ENCODE peak calls at places on chromosome 22, in four cellular contexts. One of them, this sample, is unnamed.

GRCh38 chr22:42064629-42065028 is 6.0 kb downstream of the NAGA start:
- DNase-seq in CD4-positive, CD25-positive, alpha-beta regulatory T cell: no peak
- DNase-seq in upper lobe of right lung: no peak
- DNase-seq in sigmoid colon: no peak
- DNase-seq in this sample: no peak

GRCh38 chr22:19870153-19871022 is 15.7 kb upstream of the GNB1L start:
- DNase-seq in CD4-positive, CD25-positive, alpha-beta regulatory T cell: no peak
- DNase-seq in upper lobe of right lung: peak
- DNase-seq in sigmoid colon: peak
- DNase-seq in this sample: no peak

GRCh38 chr22:44312766-44313165 is at the start of gene SHISAL1:
- DNase-seq in CD4-positive, CD25-positive, alpha-beta regulatory T cell: no peak
- DNase-seq in upper lobe of right lung: no peak
- DNase-seq in sigmoid colon: no peak
- DNase-seq in this sample: no peak

GRCh38 chr22:25048659-25049657 is 96.4 kb downstream of the KIAA1671 start:
- DNase-seq in CD4-positive, CD25-positive, alpha-beta regulatory T cell: peak
- DNase-seq in upper lobe of right lung: peak
- DNase-seq in sigmoid colon: no peak
- DNase-seq in this sample: peak

GRCh38 chr22:23823331-23823791 is 15.4 kb downstream of the DERL3 start:
- DNase-seq in CD4-positive, CD25-positive, alpha-beta regulatory T cell: no peak
- DNase-seq in upper lobe of right lung: no peak
- DNase-seq in sigmoid colon: peak
- DNase-seq in this sample: no peak

GRCh38 chr22:45516923-45517675 is 14.4 kb downstream of the FBLN1 start:
- DNase-seq in CD4-positive, CD25-positive, alpha-beta regulatory T cell: no peak
- DNase-seq in upper lobe of right lung: no peak
- DNase-seq in sigmoid colon: no peak
- DNase-seq in this sample: no peak

GRCh38 chr22:20807315-20807752 is 33.4 kb downstream of the SERPIND1 start:
- DNase-seq in CD4-positive, CD25-positive, alpha-beta regulatory T cell: no peak
- DNase-seq in upper lobe of right lung: no peak
- DNase-seq in sigmoid colon: no peak
- DNase-seq in this sample: peak

GRCh38 chr22:41481131-41481830 is 12.4 kb downstream of the ACO2 start:
- DNase-seq in CD4-positive, CD25-positive, alpha-beta regulatory T cell: no peak
- DNase-seq in upper lobe of right lung: no peak
- DNase-seq in sigmoid colon: no peak
- DNase-seq in this sample: no peak

GRCh38 chr22:34105461-34106062 is 185.3 kb upstream of the LARGE1 start:
- DNase-seq in CD4-positive, CD25-positive, alpha-beta regulatory T cell: no peak
- DNase-seq in upper lobe of right lung: peak
- DNase-seq in sigmoid colon: peak
- DNase-seq in this sample: peak

GRCh38 chr22:47419239-47419638 is 656.8 kb downstream of the TBC1D22A start:
- DNase-seq in CD4-positive, CD25-positive, alpha-beta regulatory T cell: no peak
- DNase-seq in upper lobe of right lung: no peak
- DNase-seq in sigmoid colon: no peak
- DNase-seq in this sample: no peak

GRCh38 chr22:37428649-37429586 is 1.6 kb upstream of the ELFN2 start:
- DNase-seq in CD4-positive, CD25-positive, alpha-beta regulatory T cell: peak
- DNase-seq in upper lobe of right lung: no peak
- DNase-seq in sigmoid colon: no peak
- DNase-seq in this sample: no peak

GRCh38 chr22:18118345-18118915 is 7.8 kb downstream of the TUBA8 start:
- DNase-seq in CD4-positive, CD25-positive, alpha-beta regulatory T cell: no peak
- DNase-seq in upper lobe of right lung: peak
- DNase-seq in sigmoid colon: no peak
- DNase-seq in this sample: no peak

GRCh38 chr22:48754611-48755331 is 1072.9 kb downstream of the BRD1 start:
- DNase-seq in CD4-positive, CD25-positive, alpha-beta regulatory T cell: no peak
- DNase-seq in upper lobe of right lung: no peak
- DNase-seq in sigmoid colon: peak
- DNase-seq in this sample: no peak

GRCh38 chr22:24416095-24416494 is 11.3 kb upstream of the ADORA2A start:
- DNase-seq in CD4-positive, CD25-positive, alpha-beta regulatory T cell: no peak
- DNase-seq in upper lobe of right lung: no peak
- DNase-seq in sigmoid colon: peak
- DNase-seq in this sample: no peak

GRCh38 chr22:31248138-31248745 is 36.1 kb downstream of the LIMK2 start:
- DNase-seq in CD4-positive, CD25-positive, alpha-beta regulatory T cell: peak
- DNase-seq in upper lobe of right lung: peak
- DNase-seq in sigmoid colon: peak
- DNase-seq in this sample: peak

GRCh38 chr22:20966883-20967696 is at the start of gene AIFM3:
- DNase-seq in CD4-positive, CD25-positive, alpha-beta regulatory T cell: no peak
- DNase-seq in upper lobe of right lung: no peak
- DNase-seq in sigmoid colon: no peak
- DNase-seq in this sample: no peak

GRCh38 chr22:25193548-25193947 is 6.1 kb upstream of the CRYBB3 start:
- DNase-seq in CD4-positive, CD25-positive, alpha-beta regulatory T cell: no peak
- DNase-seq in upper lobe of right lung: peak
- DNase-seq in sigmoid colon: no peak
- DNase-seq in this sample: no peak

GRCh38 chr22:44668190-44668885 is 33.7 kb upstream of the PRR5 start:
- DNase-seq in CD4-positive, CD25-positive, alpha-beta regulatory T cell: peak
- DNase-seq in upper lobe of right lung: no peak
- DNase-seq in sigmoid colon: peak
- DNase-seq in this sample: no peak

GRCh38 chr22:41910599-41911291 is 4.1 kb downstream of the SHISA8 start:
- DNase-seq in CD4-positive, CD25-positive, alpha-beta regulatory T cell: no peak
- DNase-seq in upper lobe of right lung: no peak
- DNase-seq in sigmoid colon: no peak
- DNase-seq in this sample: peak

GRCh38 chr22:45502215-45503070 is at the start of gene FBLN1:
- DNase-seq in CD4-positive, CD25-positive, alpha-beta regulatory T cell: no peak
- DNase-seq in upper lobe of right lung: no peak
- DNase-seq in sigmoid colon: no peak
- DNase-seq in this sample: no peak

GRCh38 chr22:25169278-25170031 is 30.2 kb upstream of the CRYBB3 start:
- DNase-seq in CD4-positive, CD25-positive, alpha-beta regulatory T cell: no peak
- DNase-seq in upper lobe of right lung: peak
- DNase-seq in sigmoid colon: peak
- DNase-seq in this sample: no peak

GRCh38 chr22:20203142-20204099 is 52.6 kb upstream of the CCDC188 start:
- DNase-seq in CD4-positive, CD25-positive, alpha-beta regulatory T cell: no peak
- DNase-seq in upper lobe of right lung: peak
- DNase-seq in sigmoid colon: no peak
- DNase-seq in this sample: no peak

GRCh38 chr22:20380486-20380885 is 13.5 kb upstream of the ZNF74 start:
- DNase-seq in CD4-positive, CD25-positive, alpha-beta regulatory T cell: no peak
- DNase-seq in upper lobe of right lung: no peak
- DNase-seq in sigmoid colon: no peak
- DNase-seq in this sample: no peak

GRCh38 chr22:41021655-41022454 is 70.5 kb upstream of the EP300 start:
- DNase-seq in CD4-positive, CD25-positive, alpha-beta regulatory T cell: peak
- DNase-seq in upper lobe of right lung: peak
- DNase-seq in sigmoid colon: peak
- DNase-seq in this sample: no peak

GRCh38 chr22:46121523-46122287 is 28.6 kb upstream of the PPARA start:
- DNase-seq in CD4-positive, CD25-positive, alpha-beta regulatory T cell: no peak
- DNase-seq in upper lobe of right lung: no peak
- DNase-seq in sigmoid colon: no peak
- DNase-seq in this sample: no peak

GRCh38 chr22:22460635-22461034 is 47.9 kb downstream of the ZNF280B start:
- DNase-seq in CD4-positive, CD25-positive, alpha-beta regulatory T cell: no peak
- DNase-seq in upper lobe of right lung: no peak
- DNase-seq in sigmoid colon: no peak
- DNase-seq in this sample: no peak

GRCh38 chr22:17159504-17159951 is 451 bp upstream of the HDHD5 start:
- DNase-seq in CD4-positive, CD25-positive, alpha-beta regulatory T cell: peak
- DNase-seq in upper lobe of right lung: peak
- DNase-seq in sigmoid colon: peak
- DNase-seq in this sample: peak

GRCh38 chr22:31272522-31273446 is 19.5 kb downstream of the PIK3IP1 start:
- DNase-seq in CD4-positive, CD25-positive, alpha-beta regulatory T cell: peak
- DNase-seq in upper lobe of right lung: no peak
- DNase-seq in sigmoid colon: peak
- DNase-seq in this sample: peak

GRCh38 chr22:41405588-41405987 is 23.8 kb downstream of the TEF start:
- DNase-seq in CD4-positive, CD25-positive, alpha-beta regulatory T cell: no peak
- DNase-seq in upper lobe of right lung: no peak
- DNase-seq in sigmoid colon: no peak
- DNase-seq in this sample: no peak

GRCh38 chr22:40498454-40499186 is 128.2 kb downstream of the SGSM3 start:
- DNase-seq in CD4-positive, CD25-positive, alpha-beta regulatory T cell: no peak
- DNase-seq in upper lobe of right lung: no peak
- DNase-seq in sigmoid colon: no peak
- DNase-seq in this sample: no peak

GRCh38 chr22:24506802-24507438 is 11.8 kb downstream of the UPB1 start:
- DNase-seq in CD4-positive, CD25-positive, alpha-beta regulatory T cell: no peak
- DNase-seq in upper lobe of right lung: no peak
- DNase-seq in sigmoid colon: no peak
- DNase-seq in this sample: no peak

GRCh38 chr22:42313804-42314581 is 43.5 kb upstream of the TCF20 start:
- DNase-seq in CD4-positive, CD25-positive, alpha-beta regulatory T cell: peak
- DNase-seq in upper lobe of right lung: no peak
- DNase-seq in sigmoid colon: peak
- DNase-seq in this sample: no peak

GRCh38 chr22:23219787-23220484 is 39.6 kb downstream of the BCR start:
- DNase-seq in CD4-positive, CD25-positive, alpha-beta regulatory T cell: no peak
- DNase-seq in upper lobe of right lung: peak
- DNase-seq in sigmoid colon: no peak
- DNase-seq in this sample: no peak

GRCh38 chr22:17781319-17782031 is 7.2 kb upstream of the BID start:
- DNase-seq in CD4-positive, CD25-positive, alpha-beta regulatory T cell: no peak
- DNase-seq in upper lobe of right lung: no peak
- DNase-seq in sigmoid colon: no peak
- DNase-seq in this sample: no peak

GRCh38 chr22:43183496-43184263 is 3.3 kb downstream of the TTLL12 start:
- DNase-seq in CD4-positive, CD25-positive, alpha-beta regulatory T cell: no peak
- DNase-seq in upper lobe of right lung: peak
- DNase-seq in sigmoid colon: no peak
- DNase-seq in this sample: no peak

GRCh38 chr22:27650572-27650971 is 151.0 kb downstream of the MN1 start:
- DNase-seq in CD4-positive, CD25-positive, alpha-beta regulatory T cell: no peak
- DNase-seq in upper lobe of right lung: no peak
- DNase-seq in sigmoid colon: no peak
- DNase-seq in this sample: peak

GRCh38 chr22:27654536-27655445 is 146.8 kb downstream of the MN1 start:
- DNase-seq in CD4-positive, CD25-positive, alpha-beta regulatory T cell: no peak
- DNase-seq in upper lobe of right lung: no peak
- DNase-seq in sigmoid colon: no peak
- DNase-seq in this sample: no peak

GRCh38 chr22:27650985-27651384 is 150.6 kb downstream of the MN1 start:
- DNase-seq in CD4-positive, CD25-positive, alpha-beta regulatory T cell: no peak
- DNase-seq in upper lobe of right lung: no peak
- DNase-seq in sigmoid colon: no peak
- DNase-seq in this sample: no peak

GRCh38 chr22:27648853-27649252 is 152.7 kb downstream of the MN1 start:
- DNase-seq in CD4-positive, CD25-positive, alpha-beta regulatory T cell: no peak
- DNase-seq in upper lobe of right lung: no peak
- DNase-seq in sigmoid colon: no peak
- DNase-seq in this sample: no peak

GRCh38 chr22:27651486-27651885 is 150.1 kb downstream of the MN1 start:
- DNase-seq in CD4-positive, CD25-positive, alpha-beta regulatory T cell: no peak
- DNase-seq in upper lobe of right lung: no peak
- DNase-seq in sigmoid colon: no peak
- DNase-seq in this sample: no peak
- H3K27ac ChIP-seq in CD4-positive, CD25-positive, alpha-beta regulatory T cell: no peak
- H3K27ac ChIP-seq in upper lobe of right lung: no peak
- H3K27ac ChIP-seq in sigmoid colon: no peak
- H3K27ac ChIP-seq in this sample: no peak

DNA sequence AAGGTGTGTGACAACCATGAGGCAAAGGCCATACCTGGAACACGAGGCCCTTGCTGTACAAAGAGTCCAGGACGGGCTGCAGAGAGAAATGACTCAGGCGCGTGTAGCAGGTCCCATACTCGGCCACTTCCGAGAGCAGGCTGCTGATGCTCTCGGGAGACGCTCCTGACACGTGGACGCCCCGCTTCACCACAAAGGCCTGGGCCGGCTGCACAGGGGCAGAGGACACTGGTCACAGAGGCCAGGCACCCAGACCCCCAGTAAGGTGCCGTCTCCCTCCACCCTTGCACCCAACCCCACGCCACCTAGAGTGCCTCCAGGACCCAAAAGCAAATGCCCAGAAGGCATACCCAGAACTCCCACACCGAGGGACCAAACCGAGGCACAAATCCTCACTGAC is 15.5 kb downstream of the TUBGCP6 start:
- DNase-seq in CD4-positive, CD25-positive, alpha-beta regulatory T cell: no peak
- DNase-seq in upper lobe of right lung: no peak
- DNase-seq in sigmoid colon: peak
- DNase-seq in this sample: no peak
- H3K4me3 ChIP-seq in CD4-positive, CD25-positive, alpha-beta regulatory T cell: no peak
- H3K4me3 ChIP-seq in upper lobe of right lung: no peak
- H3K4me3 ChIP-seq in sigmoid colon: no peak
- H3K4me3 ChIP-seq in this sample: no peak

GRCh38 chr22:30041475-30041874 is 38.8 kb upstream of the HORMAD2 start:
- DNase-seq in CD4-positive, CD25-positive, alpha-beta regulatory T cell: no peak
- DNase-seq in upper lobe of right lung: no peak
- DNase-seq in sigmoid colon: no peak
- DNase-seq in this sample: no peak

GRCh38 chr22:30036656-30037055 is 43.6 kb upstream of the HORMAD2 start:
- DNase-seq in CD4-positive, CD25-positive, alpha-beta regulatory T cell: no peak
- DNase-seq in upper lobe of right lung: no peak
- DNase-seq in sigmoid colon: no peak
- DNase-seq in this sample: no peak

GRCh38 chr22:30040499-30041055 is 39.7 kb upstream of the HORMAD2 start:
- DNase-seq in CD4-positive, CD25-positive, alpha-beta regulatory T cell: no peak
- DNase-seq in upper lobe of right lung: no peak
- DNase-seq in sigmoid colon: peak
- DNase-seq in this sample: no peak

GRCh38 chr22:30041881-30042280 is 38.4 kb upstream of the HORMAD2 start:
- DNase-seq in CD4-positive, CD25-positive, alpha-beta regulatory T cell: no peak
- DNase-seq in upper lobe of right lung: no peak
- DNase-seq in sigmoid colon: peak
- DNase-seq in this sample: no peak

GRCh38 chr22:30038219-30038618 is 42.0 kb upstream of the HORMAD2 start:
- DNase-seq in CD4-positive, CD25-positive, alpha-beta regulatory T cell: no peak
- DNase-seq in upper lobe of right lung: no peak
- DNase-seq in sigmoid colon: no peak
- DNase-seq in this sample: no peak
- H3K27ac ChIP-seq in CD4-positive, CD25-positive, alpha-beta regulatory T cell: no peak
- H3K27ac ChIP-seq in upper lobe of right lung: no peak
- H3K27ac ChIP-seq in sigmoid colon: no peak
- H3K27ac ChIP-seq in this sample: no peak

GRCh38 chr22:38753894-38754246 is 1.9 kb downstream of the SUN2 start:
- DNase-seq in CD4-positive, CD25-positive, alpha-beta regulatory T cell: no peak
- DNase-seq in upper lobe of right lung: no peak
- DNase-seq in sigmoid colon: no peak
- DNase-seq in this sample: no peak
- H3K4me3 ChIP-seq in CD4-positive, CD25-positive, alpha-beta regulatory T cell: peak
- H3K4me3 ChIP-seq in upper lobe of right lung: peak
- H3K4me3 ChIP-seq in sigmoid colon: peak
- H3K4me3 ChIP-seq in this sample: peak

This sample was measured in dorsolateral prefrontal cortex.